ENCODE peak calls at places on chromosomes 7 and 10, in five cellular contexts. S is fibroblast of lung, C is activated T-cell treated with anti-CD3 and anti-CD28 coated beads for 1 hour, F is fibroblast of villous mesenchyme, K is MCF 10A. W is an unnamed sample.

GRCh38 chr10:61974611-61975010 is 73.1 kb downstream of the ARID5B start:
- DNase-seq in S (peak; percentile 67), C (no peak), F (peak; percentile 88), K (peak; percentile 50), W (no peak)

GRCh38 chr10:80553436-80553835 is 15.7 kb downstream of the SH2D4B start:
- DNase-seq in S (no peak), C (no peak), F (no peak), K (no peak), W (no peak)

GRCh38 chr10:396535-397220 is 261.4 kb downstream of the ZMYND11 start:
- DNase-seq in S (no peak), C (no peak), F (no peak), K (no peak), W (no peak)

GRCh38 chr10:22959950-22960349 is 32.1 kb downstream of the ARMC3 start:
- DNase-seq in S (no peak), C (no peak), F (no peak), K (no peak), W (no peak)

GRCh38 chr10:125156196-125156595 is 4.2 kb downstream of the CTBP2 start:
- DNase-seq in S (no peak), C (no peak), F (peak; percentile 41), K (peak; percentile 44), W (no peak)

GRCh38 chr10:89428873-89429272 is 14.5 kb downstream of the IFIT5 start:
- DNase-seq in S (peak; percentile 50), C (no peak), F (no peak), K (no peak), W (no peak)

GRCh38 chr10:123391275-123392028 is 237.2 kb downstream of the BUB3 start:
- DNase-seq in S (no peak), C (no peak), F (no peak), K (no peak), W (no peak)

GRCh38 chr10:34473174-34474059 is 341.7 kb downstream of the PARD3 start:
- DNase-seq in S (no peak), C (no peak), F (no peak), K (no peak), W (no peak)

GRCh38 chr10:30581779-30582380 is 47.7 kb downstream of the LYZL2 start:
- DNase-seq in S (peak; percentile 35), C (no peak), F (peak; percentile 50), K (peak; percentile 67), W (peak; percentile 28)

GRCh38 chr10:98135222-98135899 is 904 bp downstream of the R3HCC1L start:
- DNase-seq in S (no peak), C (no peak), F (no peak), K (no peak), W (no peak)

GRCh38 chr10:77456414-77456813 is 181.2 kb downstream of the KCNMA1 start:
- DNase-seq in S (no peak), C (no peak), F (no peak), K (no peak), W (no peak)

GRCh38 chr7:26457702-26458327 is 166.2 kb downstream of the SNX10 start:
- DNase-seq in S (no peak), C (no peak), F (no peak), K (no peak), W (no peak)

GRCh38 chr7:1413936-1414639 is 45.2 kb downstream of the MICALL2 start:
- DNase-seq in S (no peak), C (no peak), F (no peak), K (no peak), W (no peak)